ENCODE peak calls at places on chromosome 6, in eight cellular contexts. One of them, this sample, is unnamed.

GRCh38 chr6:5671162-5671561 is 335.6 kb downstream of the NRN1 start:
- DNase-seq in NCI-H187 treated with DMSO at 0.1 percent for 48 hours: peak
- DNase-seq in GM12865: peak
- DNase-seq in Right ventricle myocardium inferior: peak
- DNase-seq in H54: no peak
- DNase-seq in GM18507: no peak
- DNase-seq in IMR-90: peak
- DNase-seq in foreskin fibroblast: peak
- DNase-seq in this sample: peak

GRCh38 chr6:25301358-25301757 is 22.2 kb downstream of the CARMIL1 start:
- DNase-seq in NCI-H187 treated with DMSO at 0.1 percent for 48 hours: no peak
- DNase-seq in GM12865: peak
- DNase-seq in Right ventricle myocardium inferior: no peak
- DNase-seq in H54: no peak
- DNase-seq in GM18507: no peak
- DNase-seq in IMR-90: no peak
- DNase-seq in foreskin fibroblast: no peak
- DNase-seq in this sample: no peak

GRCh38 chr6:37319856-37320255 is 33.9 kb upstream of the RNF8 start:
- DNase-seq in NCI-H187 treated with DMSO at 0.1 percent for 48 hours: no peak
- DNase-seq in GM12865: no peak
- DNase-seq in Right ventricle myocardium inferior: no peak
- DNase-seq in H54: no peak
- DNase-seq in GM18507: no peak
- DNase-seq in IMR-90: peak
- DNase-seq in foreskin fibroblast: no peak
- DNase-seq in this sample: no peak

GRCh38 chr6:79784013-79784753 is 153.1 kb downstream of the SH3BGRL2 start:
- DNase-seq in NCI-H187 treated with DMSO at 0.1 percent for 48 hours: no peak
- DNase-seq in GM12865: no peak
- DNase-seq in Right ventricle myocardium inferior: no peak
- DNase-seq in H54: no peak
- DNase-seq in GM18507: no peak
- DNase-seq in IMR-90: no peak
- DNase-seq in foreskin fibroblast: no peak
- DNase-seq in this sample: no peak

GRCh38 chr6:157741889-157742615 is 81.0 kb upstream of the SNX9 start:
- DNase-seq in NCI-H187 treated with DMSO at 0.1 percent for 48 hours: no peak
- DNase-seq in GM12865: no peak
- DNase-seq in Right ventricle myocardium inferior: no peak
- DNase-seq in H54: no peak
- DNase-seq in GM18507: no peak
- DNase-seq in IMR-90: no peak
- DNase-seq in foreskin fibroblast: no peak
- DNase-seq in this sample: no peak

GRCh38 chr6:106315765-106316375 is 9.7 kb downstream of the ATG5 start:
- DNase-seq in NCI-H187 treated with DMSO at 0.1 percent for 48 hours: peak
- DNase-seq in GM12865: no peak
- DNase-seq in Right ventricle myocardium inferior: no peak
- DNase-seq in H54: no peak
- DNase-seq in GM18507: no peak
- DNase-seq in IMR-90: no peak
- DNase-seq in foreskin fibroblast: no peak
- DNase-seq in this sample: no peak

GRCh38 chr6:13763740-13764381 is 50.5 kb downstream of the MCUR1 start:
- DNase-seq in NCI-H187 treated with DMSO at 0.1 percent for 48 hours: no peak
- DNase-seq in GM12865: peak
- DNase-seq in Right ventricle myocardium inferior: no peak
- DNase-seq in H54: no peak
- DNase-seq in GM18507: peak
- DNase-seq in IMR-90: no peak
- DNase-seq in foreskin fibroblast: no peak
- DNase-seq in this sample: no peak

GRCh38 chr6:158290659-158291058 is 21.6 kb upstream of the TULP4 start:
- DNase-seq in NCI-H187 treated with DMSO at 0.1 percent for 48 hours: no peak
- DNase-seq in GM12865: peak
- DNase-seq in Right ventricle myocardium inferior: no peak
- DNase-seq in H54: no peak
- DNase-seq in GM18507: peak
- DNase-seq in IMR-90: no peak
- DNase-seq in foreskin fibroblast: no peak
- DNase-seq in this sample: no peak

GRCh38 chr6:9100869-9101575 is 665.7 kb upstream of the SLC35B3 start:
- DNase-seq in NCI-H187 treated with DMSO at 0.1 percent for 48 hours: no peak
- DNase-seq in GM12865: no peak
- DNase-seq in Right ventricle myocardium inferior: no peak
- DNase-seq in H54: no peak
- DNase-seq in GM18507: no peak
- DNase-seq in IMR-90: no peak
- DNase-seq in foreskin fibroblast: peak
- DNase-seq in this sample: no peak

GRCh38 chr6:37897321-37897720 is 77.8 kb downstream of the ZFAND3 start:
- DNase-seq in NCI-H187 treated with DMSO at 0.1 percent for 48 hours: no peak
- DNase-seq in GM12865: no peak
- DNase-seq in Right ventricle myocardium inferior: no peak
- DNase-seq in H54: no peak
- DNase-seq in GM18507: no peak
- DNase-seq in IMR-90: peak
- DNase-seq in foreskin fibroblast: no peak
- DNase-seq in this sample: no peak

GRCh38 chr6:16472349-16473069 is 234.1 kb downstream of the GMPR start:
- DNase-seq in NCI-H187 treated with DMSO at 0.1 percent for 48 hours: no peak
- DNase-seq in GM12865: peak
- DNase-seq in Right ventricle myocardium inferior: no peak
- DNase-seq in H54: no peak
- DNase-seq in GM18507: no peak
- DNase-seq in IMR-90: peak
- DNase-seq in foreskin fibroblast: peak
- DNase-seq in this sample: peak

GRCh38 chr6:111957623-111958315 is 84.5 kb upstream of the FYN start:
- DNase-seq in NCI-H187 treated with DMSO at 0.1 percent for 48 hours: no peak
- DNase-seq in GM12865: no peak
- DNase-seq in Right ventricle myocardium inferior: no peak
- DNase-seq in H54: no peak
- DNase-seq in GM18507: no peak
- DNase-seq in IMR-90: peak
- DNase-seq in foreskin fibroblast: no peak
- DNase-seq in this sample: no peak

This sample was measured in GM04503.